ENCODE peak calls at places on chromosome 4, in eight cellular contexts. S is fibroblast of the conjunctiva, G is lower lobe of right lung, Y is amygdala, C is WTC11, U is ovary, F is endodermal cell, K is NCI-H1092 treated with DMSO at 0.1 percent for 48 hours. E is an unnamed sample.
A peak's percentile ranks its signal among the peaks of the same experiment; 100 is the strongest.

GRCh38 chr4:155787113-155787710 is 28.4 kb downstream of the GUCY1B1 start:
- DNase-seq in S (peak; percentile 42), G (no peak), Y (no peak), C (no peak), U (no peak), F (peak; percentile 55), K (peak; percentile 43), E (peak; percentile 47)

GRCh38 chr4:14906805-14907204 is 95.5 kb upstream of the CPEB2 start:
- DNase-seq in S (no peak), G (no peak), Y (no peak), C (no peak), U (no peak), F (no peak), K (no peak), E (no peak)

GRCh38 chr4:107665001-107665400 is 55.0 kb downstream of the PAPSS1 start:
- DNase-seq in S (no peak), G (no peak), Y (no peak), C (no peak), U (no peak), F (no peak), K (no peak), E (no peak)

GRCh38 chr4:177986236-177986635 is 544.0 kb upstream of the AGA start:
- DNase-seq in S (no peak), G (no peak), Y (no peak), C (no peak), U (no peak), F (no peak), K (no peak), E (no peak)

GRCh38 chr4:54473077-54473545 is 184.6 kb upstream of the KIT start:
- DNase-seq in S (no peak), G (no peak), Y (no peak), C (no peak), U (no peak), F (no peak), K (no peak), E (no peak)

GRCh38 chr4:5206391-5206790 is 155.1 kb downstream of the STK32B start:
- DNase-seq in S (peak; percentile 30), G (no peak), Y (peak; percentile 86), C (no peak), U (no peak), F (no peak), K (peak; percentile 69), E (no peak)

GRCh38 chr4:94523617-94524016 is 71.9 kb downstream of the PDLIM5 start:
- DNase-seq in S (no peak), G (no peak), Y (no peak), C (no peak), U (no peak), F (no peak), K (no peak), E (no peak)

GRCh38 chr4:111957992-111958391 is 187.3 kb upstream of the FAM241A start:
- DNase-seq in S (no peak), G (no peak), Y (no peak), C (no peak), U (no peak), F (no peak), K (no peak), E (no peak)

GRCh38 chr4:107299646-107300045 is 263.5 kb upstream of the DKK2 start:
- DNase-seq in S (no peak), G (no peak), Y (no peak), C (no peak), U (no peak), F (no peak), K (no peak), E (no peak)

GRCh38 chr4:88720749-88721428 is 23.3 kb upstream of the NAP1L5 start:
- DNase-seq in S (no peak), G (no peak), Y (no peak), C (no peak), U (no peak), F (peak; percentile 24), K (no peak), E (no peak)

GRCh38 chr4:134320048-134320447 is 118.5 kb upstream of the PABPC4L start:
- DNase-seq in S (no peak), G (no peak), Y (no peak), C (no peak), U (no peak), F (no peak), K (no peak), E (no peak)

GRCh38 chr4:24209891-24210290 is 320.0 kb upstream of the PPARGC1A start:
- DNase-seq in S (no peak), G (no peak), Y (no peak), C (no peak), U (no peak), F (no peak), K (no peak), E (no peak)

GRCh38 chr4:181870326-181870725 is 372.9 kb upstream of the TENM3 start:
- DNase-seq in S (no peak), G (no peak), Y (no peak), C (no peak), U (no peak), F (no peak), K (no peak), E (no peak)

GRCh38 chr4:177532363-177532762 is 90.1 kb upstream of the AGA start:
- DNase-seq in S (no peak), G (no peak), Y (no peak), C (no peak), U (no peak), F (no peak), K (no peak), E (no peak)

GRCh38 chr4:163269156-163269555 is 63.2 kb downstream of the NPY1R start:
- DNase-seq in S (no peak), G (no peak), Y (no peak), C (no peak), U (no peak), F (no peak), K (no peak), E (no peak)

GRCh38 chr4:51931461-51931860 is 88.5 kb downstream of the DCUN1D4 start:
- DNase-seq in S (no peak), G (no peak), Y (no peak), C (no peak), U (no peak), F (no peak), K (no peak), E (no peak)

GRCh38 chr4:2248821-2249261 is 6.9 kb upstream of the HAUS3 start:
- DNase-seq in S (no peak), G (peak; percentile 42), Y (no peak), C (no peak), U (no peak), F (no peak), K (no peak), E (peak; percentile 18)

GRCh38 chr4:48594185-48594584 is 104.1 kb downstream of the ZAR1 start:
- DNase-seq in S (no peak), G (no peak), Y (no peak), C (peak; percentile 16), U (no peak), F (peak; percentile 71), K (no peak), E (no peak)

GRCh38 chr4:478373-478772 is 20.6 kb downstream of the ZNF721 start:
- DNase-seq in S (no peak), G (no peak), Y (no peak), C (no peak), U (no peak), F (no peak), K (no peak), E (no peak)

E was measured in GM20000.